ENCODE peak calls at places on chromosome 14, in seven cellular contexts. One of them, this sample, is unnamed.

GRCh38 chr14:60215127-60215444 is 33.9 kb upstream of the PPM1A start:
- DNase-seq in breast epithelium: no peak
- DNase-seq in K562: no peak
- DNase-seq in GM23338: no peak
- DNase-seq in transverse colon: peak; percentile 43
- DNase-seq in stomach: no peak
- DNase-seq in sigmoid colon: no peak
- DNase-seq in this sample: no peak

GRCh38 chr14:104601786-104602185 is 2.8 kb downstream of the TMEM179 start:
- DNase-seq in sigmoid colon: peak; percentile 60
- DNase-seq in stomach: no peak
- DNase-seq in transverse colon: no peak
- DNase-seq in breast epithelium: no peak
- DNase-seq in GM23338: no peak
- DNase-seq in K562: no peak
- DNase-seq in this sample: peak; percentile 53

GRCh38 chr14:21098892-21099595 is 589 bp upstream of the ZNF219 start:
- DNase-seq in transverse colon: no peak
- DNase-seq in K562: no peak
- DNase-seq in GM23338: no peak
- DNase-seq in stomach: no peak
- DNase-seq in sigmoid colon: no peak
- DNase-seq in breast epithelium: no peak
- DNase-seq in this sample: no peak

GRCh38 chr14:93142854-93143652 is 27.3 kb upstream of the ITPK1 start:
- DNase-seq in breast epithelium: no peak
- DNase-seq in sigmoid colon: no peak
- DNase-seq in transverse colon: no peak
- DNase-seq in K562: no peak
- DNase-seq in stomach: no peak
- DNase-seq in GM23338: no peak
- DNase-seq in this sample: no peak

GRCh38 chr14:51653096-51653814 is 1.5 kb downstream of the FRMD6 start:
- DNase-seq in GM23338: peak; percentile 67
- DNase-seq in transverse colon: no peak
- DNase-seq in breast epithelium: no peak
- DNase-seq in sigmoid colon: no peak
- DNase-seq in stomach: no peak
- DNase-seq in K562: no peak
- DNase-seq in this sample: no peak

GRCh38 chr14:106844608-106845285 is 1318.4 kb downstream of the TMEM121 start:
- DNase-seq in sigmoid colon: peak; percentile 76
- DNase-seq in breast epithelium: peak; percentile 35
- DNase-seq in GM23338: no peak
- DNase-seq in K562: no peak
- DNase-seq in stomach: peak; percentile 64
- DNase-seq in transverse colon: peak; percentile 90
- DNase-seq in this sample: peak; percentile 96

GRCh38 chr14:79825046-79825521 is 386.2 kb downstream of the DIO2 start:
- DNase-seq in stomach: no peak
- DNase-seq in breast epithelium: no peak
- DNase-seq in GM23338: no peak
- DNase-seq in sigmoid colon: no peak
- DNase-seq in K562: no peak
- DNase-seq in transverse colon: no peak
- DNase-seq in this sample: no peak

GRCh38 chr14:24578558-24578957 is 2.5 kb upstream of the CTSG start:
- DNase-seq in transverse colon: no peak
- DNase-seq in sigmoid colon: no peak
- DNase-seq in GM23338: no peak
- DNase-seq in breast epithelium: no peak
- DNase-seq in K562: no peak
- DNase-seq in stomach: no peak
- DNase-seq in this sample: no peak

GRCh38 chr14:39422243-39422642 is 10.0 kb downstream of the FBXO33 start:
- DNase-seq in stomach: no peak
- DNase-seq in breast epithelium: no peak
- DNase-seq in GM23338: no peak
- DNase-seq in sigmoid colon: no peak
- DNase-seq in K562: no peak
- DNase-seq in transverse colon: no peak
- DNase-seq in this sample: no peak

GRCh38 chr14:73503648-73504047 is 12.9 kb downstream of the RIOX1 start:
- DNase-seq in stomach: no peak
- DNase-seq in sigmoid colon: no peak
- DNase-seq in K562: no peak
- DNase-seq in breast epithelium: no peak
- DNase-seq in transverse colon: no peak
- DNase-seq in GM23338: no peak
- DNase-seq in this sample: no peak

GRCh38 chr14:41071351-41071750 is 535.3 kb upstream of the LRFN5 start:
- DNase-seq in K562: no peak
- DNase-seq in GM23338: no peak
- DNase-seq in sigmoid colon: no peak
- DNase-seq in breast epithelium: no peak
- DNase-seq in stomach: no peak
- DNase-seq in transverse colon: no peak
- DNase-seq in this sample: no peak

GRCh38 chr14:53044486-53044885 is 93.6 kb upstream of the FERMT2 start:
- DNase-seq in GM23338: no peak
- DNase-seq in breast epithelium: no peak
- DNase-seq in stomach: no peak
- DNase-seq in transverse colon: no peak
- DNase-seq in sigmoid colon: no peak
- DNase-seq in K562: no peak
- DNase-seq in this sample: no peak

GRCh38 chr14:76953196-76953945 is 75.1 kb downstream of the IRF2BPL start:
- DNase-seq in K562: no peak
- DNase-seq in breast epithelium: peak; percentile 82
- DNase-seq in stomach: peak; percentile 83
- DNase-seq in GM23338: peak; percentile 43
- DNase-seq in sigmoid colon: peak; percentile 90
- DNase-seq in transverse colon: peak; percentile 71
- DNase-seq in this sample: peak; percentile 90
- TF ChIP-seq POLR2AphosphoS5 in K562: no peak
- TF ChIP-seq POLR2AphosphoS5 in breast epithelium: peak; percentile 59
- TF ChIP-seq POLR2AphosphoS5 in stomach: peak; percentile 48
- TF ChIP-seq POLR2AphosphoS5 in GM23338: no peak
- TF ChIP-seq POLR2AphosphoS5 in sigmoid colon: peak; percentile 42
- TF ChIP-seq POLR2AphosphoS5 in transverse colon: no peak
- TF ChIP-seq POLR2AphosphoS5 in this sample: peak; percentile 80

GRCh38 chr14:55136868-55137785 is 8.1 kb downstream of the LGALS3 start:
- DNase-seq in transverse colon: peak; percentile 41
- DNase-seq in K562: no peak
- DNase-seq in sigmoid colon: peak; percentile 91
- DNase-seq in stomach: peak; percentile 79
- DNase-seq in GM23338: no peak
- DNase-seq in breast epithelium: peak; percentile 56
- DNase-seq in this sample: no peak
- H3K27ac ChIP-seq in transverse colon: peak overlapping the region; percentile 67
- H3K27ac ChIP-seq in K562: no peak overlapping the region
- H3K27ac ChIP-seq in sigmoid colon: peak overlapping the region; percentile 75
- H3K27ac ChIP-seq in stomach: peak overlapping the region; percentile 65
- H3K27ac ChIP-seq in GM23338: no peak overlapping the region
- H3K27ac ChIP-seq in breast epithelium: peak overlapping the region; percentile 77
- H3K27ac ChIP-seq in this sample: peak overlapping the region; percentile 29

GRCh38 chr14:68951051-68951797 is 27.9 kb downstream of the ACTN1 start:
- DNase-seq in transverse colon: peak; percentile 86
- DNase-seq in K562: no peak
- DNase-seq in sigmoid colon: peak; percentile 99
- DNase-seq in stomach: peak; percentile 81
- DNase-seq in GM23338: no peak
- DNase-seq in breast epithelium: peak; percentile 91
- DNase-seq in this sample: peak; percentile 82
- TF ChIP-seq POLR2AphosphoS5 in transverse colon: peak; percentile 41
- TF ChIP-seq POLR2AphosphoS5 in K562: no peak
- TF ChIP-seq POLR2AphosphoS5 in sigmoid colon: peak; percentile 78
- TF ChIP-seq POLR2AphosphoS5 in stomach: peak; percentile 26
- TF ChIP-seq POLR2AphosphoS5 in GM23338: no peak
- TF ChIP-seq POLR2AphosphoS5 in breast epithelium: peak; percentile 82
- TF ChIP-seq POLR2AphosphoS5 in this sample: peak; percentile 80

GRCh38 chr14:101933209-101933608 is 31.2 kb upstream of the DYNC1H1 start:
- DNase-seq in K562: no peak
- DNase-seq in GM23338: no peak
- DNase-seq in breast epithelium: no peak
- DNase-seq in stomach: no peak
- DNase-seq in sigmoid colon: peak; percentile 56
- DNase-seq in transverse colon: no peak
- DNase-seq in this sample: peak; percentile 68
- H3K27ac ChIP-seq in K562: no peak overlapping the region
- H3K27ac ChIP-seq in GM23338: no peak overlapping the region
- H3K27ac ChIP-seq in breast epithelium: no peak overlapping the region
- H3K27ac ChIP-seq in stomach: no peak overlapping the region
- H3K27ac ChIP-seq in sigmoid colon: no peak overlapping the region
- H3K27ac ChIP-seq in transverse colon: no peak overlapping the region
- H3K27ac ChIP-seq in this sample: no peak overlapping the region

DNA sequence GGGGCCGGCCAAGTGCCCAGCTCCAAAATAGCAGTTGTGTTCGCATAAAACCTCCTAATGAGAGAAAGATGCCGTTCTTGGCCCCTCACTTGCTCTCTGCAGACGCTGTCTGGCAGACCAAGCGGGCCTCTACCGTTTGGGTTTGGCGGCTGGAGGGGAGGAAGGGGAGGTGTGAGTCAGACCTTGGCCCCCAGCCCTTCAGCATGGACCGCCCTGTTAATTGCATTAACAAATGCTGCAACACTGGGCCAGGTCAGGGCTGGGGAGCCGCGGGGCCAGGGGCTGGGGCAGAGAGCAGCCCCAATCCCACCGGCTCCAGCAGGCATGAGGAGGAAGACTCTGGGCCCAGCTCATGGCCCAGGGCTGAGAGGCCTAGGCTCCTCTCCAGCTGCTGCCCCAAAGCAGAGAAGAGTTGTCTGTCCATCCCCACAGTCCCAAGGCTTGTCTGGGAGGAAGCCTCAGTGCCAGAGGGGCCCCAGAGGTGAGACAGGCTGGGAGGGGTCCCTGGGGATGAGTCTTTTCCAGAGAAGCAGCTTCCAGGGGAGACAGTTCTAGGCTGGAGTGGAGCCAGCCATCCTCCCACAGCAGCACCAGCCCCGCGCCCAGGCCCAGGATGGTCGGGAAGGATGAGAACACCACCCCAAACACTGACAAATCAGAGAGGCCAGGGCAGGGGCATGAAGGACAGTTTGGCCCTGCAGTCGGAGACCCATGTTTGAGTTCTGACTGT is 16.9 kb downstream of the LTBP2 start:
- DNase-seq in K562: no peak
- DNase-seq in transverse colon: peak; percentile 36
- DNase-seq in stomach: no peak
- DNase-seq in sigmoid colon: peak; percentile 87
- DNase-seq in GM23338: no peak
- DNase-seq in breast epithelium: no peak
- DNase-seq in this sample: no peak
- TF ChIP-seq POLR2AphosphoS5 in K562: no peak
- TF ChIP-seq POLR2AphosphoS5 in transverse colon: no peak
- TF ChIP-seq POLR2AphosphoS5 in stomach: no peak
- TF ChIP-seq POLR2AphosphoS5 in sigmoid colon: no peak
- TF ChIP-seq POLR2AphosphoS5 in GM23338: no peak
- TF ChIP-seq POLR2AphosphoS5 in breast epithelium: peak; percentile 78
- TF ChIP-seq POLR2AphosphoS5 in this sample: no peak

GRCh38 chr14:22472935-22473854 is 115.8 kb downstream of the DAD1 start:
- DNase-seq in transverse colon: peak; percentile 56
- DNase-seq in stomach: peak; percentile 63
- DNase-seq in K562: peak; percentile 12
- DNase-seq in GM23338: peak; percentile 82
- DNase-seq in sigmoid colon: no peak
- DNase-seq in breast epithelium: peak; percentile 30
- DNase-seq in this sample: no peak

GRCh38 chr14:22476005-22476751 is 112.8 kb downstream of the DAD1 start:
- DNase-seq in breast epithelium: no peak
- DNase-seq in K562: no peak
- DNase-seq in GM23338: peak; percentile 21
- DNase-seq in transverse colon: no peak
- DNase-seq in stomach: no peak
- DNase-seq in sigmoid colon: no peak
- DNase-seq in this sample: no peak

GRCh38 chr14:22474730-22475351 is 114.2 kb downstream of the DAD1 start:
- DNase-seq in K562: no peak
- DNase-seq in transverse colon: no peak
- DNase-seq in GM23338: no peak
- DNase-seq in sigmoid colon: no peak
- DNase-seq in stomach: no peak
- DNase-seq in breast epithelium: no peak
- DNase-seq in this sample: no peak

GRCh38 chr14:22476882-22477281 is 112.1 kb downstream of the DAD1 start:
- DNase-seq in transverse colon: no peak
- DNase-seq in sigmoid colon: no peak
- DNase-seq in GM23338: no peak
- DNase-seq in breast epithelium: no peak
- DNase-seq in stomach: no peak
- DNase-seq in K562: no peak
- DNase-seq in this sample: no peak

DNA sequence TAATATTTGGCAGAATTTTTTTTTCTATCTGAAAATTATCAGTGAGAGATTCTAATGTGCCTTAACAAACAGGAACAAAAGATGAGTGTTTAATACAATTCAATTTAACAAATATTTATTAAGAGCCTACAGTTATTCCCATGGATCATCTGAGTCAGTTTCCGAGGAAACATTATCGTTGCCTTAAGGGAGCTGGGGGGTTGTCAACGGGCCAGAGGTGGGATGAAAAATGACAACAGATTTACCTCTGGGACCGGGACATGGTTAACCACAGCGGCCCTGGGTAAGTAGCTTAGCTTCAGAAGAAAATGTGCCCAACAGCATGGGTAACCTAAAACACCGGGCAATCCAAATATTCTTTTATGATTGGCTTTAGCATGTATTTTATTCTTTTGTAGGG is 113.6 kb downstream of the DAD1 start:
- DNase-seq in sigmoid colon: no peak
- DNase-seq in stomach: no peak
- DNase-seq in transverse colon: no peak
- DNase-seq in GM23338: no peak
- DNase-seq in breast epithelium: no peak
- DNase-seq in K562: no peak
- DNase-seq in this sample: no peak
- H3K27ac ChIP-seq in sigmoid colon: no peak overlapping the region
- H3K27ac ChIP-seq in stomach: no peak overlapping the region
- H3K27ac ChIP-seq in transverse colon: no peak overlapping the region
- H3K27ac ChIP-seq in GM23338: no peak overlapping the region
- H3K27ac ChIP-seq in breast epithelium: no peak overlapping the region
- H3K27ac ChIP-seq in K562: no peak overlapping the region
- H3K27ac ChIP-seq in this sample: no peak overlapping the region